ENCODE peak calls at places on chromosomes 13 and 19, in four cellular contexts. One of them, this sample, is unnamed.

GRCh38 chr13:113972451-113973217 is 1.2 kb downstream of the C13orf46 start:
- DNase-seq in BE2C: peak
- DNase-seq in tibial nerve: no peak
- DNase-seq in IMR-90: peak
- DNase-seq in this sample: peak

GRCh38 chr13:20231839-20232555 is at the start of gene GJB6:
- DNase-seq in BE2C: no peak
- DNase-seq in tibial nerve: no peak
- DNase-seq in IMR-90: no peak
- DNase-seq in this sample: no peak

GRCh38 chr19:12198136-12198535 is 35.2 kb downstream of the ZNF136 start:
- DNase-seq in BE2C: no peak
- DNase-seq in tibial nerve: no peak
- DNase-seq in IMR-90: no peak
- DNase-seq in this sample: no peak

GRCh38 chr19:52494518-52494917 is 33.0 kb upstream of the ZNF808 start:
- DNase-seq in BE2C: no peak
- DNase-seq in tibial nerve: no peak
- DNase-seq in IMR-90: peak
- DNase-seq in this sample: no peak

GRCh38 chr13:65926750-65927171 is 1303.4 kb downstream of the PCDH9 start:
- DNase-seq in BE2C: peak
- DNase-seq in tibial nerve: no peak
- DNase-seq in IMR-90: no peak
- DNase-seq in this sample: peak

GRCh38 chr19:47429140-47429793 is 9.9 kb upstream of the MEIS3 start:
- DNase-seq in BE2C: no peak
- DNase-seq in tibial nerve: no peak
- DNase-seq in IMR-90: no peak
- DNase-seq in this sample: no peak

GRCh38 chr13:95002126-95002525 is 289.8 kb upstream of the SOX21 start:
- DNase-seq in BE2C: no peak
- DNase-seq in tibial nerve: no peak
- DNase-seq in IMR-90: no peak
- DNase-seq in this sample: no peak

GRCh38 chr13:104414771-104415170 is 1348.6 kb upstream of the SLC10A2 start:
- DNase-seq in BE2C: no peak
- DNase-seq in tibial nerve: no peak
- DNase-seq in IMR-90: no peak
- DNase-seq in this sample: no peak

GRCh38 chr19:49009828-49010227 is 7.1 kb downstream of the LHB start:
- DNase-seq in BE2C: no peak
- DNase-seq in tibial nerve: no peak
- DNase-seq in IMR-90: no peak
- DNase-seq in this sample: no peak

GRCh38 chr13:80562423-80562822 is 221.5 kb upstream of the SPRY2 start:
- DNase-seq in BE2C: no peak
- DNase-seq in tibial nerve: no peak
- DNase-seq in IMR-90: no peak
- DNase-seq in this sample: no peak
- H3K4me3 ChIP-seq in BE2C: no peak
- H3K4me3 ChIP-seq in tibial nerve: no peak
- H3K4me3 ChIP-seq in IMR-90: no peak
- H3K4me3 ChIP-seq in this sample: no peak

GRCh38 chr19:45887311-45887710 is 1.4 kb upstream of the IRF2BP1 start:
- DNase-seq in BE2C: no peak
- DNase-seq in tibial nerve: no peak
- DNase-seq in IMR-90: no peak
- DNase-seq in this sample: no peak
- H3K4me3 ChIP-seq in BE2C: peak
- H3K4me3 ChIP-seq in tibial nerve: peak
- H3K4me3 ChIP-seq in IMR-90: peak
- H3K4me3 ChIP-seq in this sample: peak

GRCh38 chr13:93201992-93202558 is 24.5 kb upstream of the GPC6 start:
- DNase-seq in BE2C: no peak
- DNase-seq in tibial nerve: no peak
- DNase-seq in IMR-90: no peak
- DNase-seq in this sample: no peak
- H3K4me3 ChIP-seq in BE2C: no peak
- H3K4me3 ChIP-seq in tibial nerve: no peak
- H3K4me3 ChIP-seq in IMR-90: no peak
- H3K4me3 ChIP-seq in this sample: no peak

DNA sequence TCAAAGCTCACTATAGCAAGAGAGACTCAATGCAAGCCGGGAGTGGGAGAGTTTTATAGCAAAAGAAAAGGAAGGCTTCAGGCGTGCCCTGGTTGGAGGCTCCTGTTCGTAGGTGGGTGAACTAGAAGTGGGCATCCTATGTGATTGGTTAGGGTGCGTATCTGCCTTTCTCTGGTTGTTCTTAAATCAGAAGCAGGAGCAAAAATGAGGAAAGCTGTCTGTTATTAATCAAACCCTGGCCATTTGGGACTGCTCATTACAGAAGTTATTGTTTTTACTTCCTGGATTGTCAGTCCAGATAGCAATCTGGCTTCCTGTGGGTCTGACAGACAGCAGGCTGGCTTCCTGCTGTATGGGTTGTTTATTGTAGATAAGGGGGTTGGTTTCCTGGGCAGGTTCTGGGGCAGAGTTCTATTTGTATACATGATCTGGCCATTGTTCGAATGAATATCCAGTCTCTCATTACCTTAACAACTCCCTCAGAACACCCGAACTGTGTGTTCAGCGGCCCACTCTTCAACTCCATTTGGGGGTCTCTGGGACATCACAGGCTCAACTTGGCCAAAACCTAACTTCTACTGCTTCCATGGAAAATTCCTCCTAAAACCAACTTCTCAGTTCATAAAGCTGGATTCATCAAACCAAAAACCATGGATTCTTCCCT is 1.6 kb downstream of the ZNF792 start:
- DNase-seq in BE2C: peak
- DNase-seq in tibial nerve: no peak
- DNase-seq in IMR-90: peak
- DNase-seq in this sample: no peak
- H3K4me3 ChIP-seq in BE2C: peak
- H3K4me3 ChIP-seq in tibial nerve: peak
- H3K4me3 ChIP-seq in IMR-90: peak
- H3K4me3 ChIP-seq in this sample: peak

DNA sequence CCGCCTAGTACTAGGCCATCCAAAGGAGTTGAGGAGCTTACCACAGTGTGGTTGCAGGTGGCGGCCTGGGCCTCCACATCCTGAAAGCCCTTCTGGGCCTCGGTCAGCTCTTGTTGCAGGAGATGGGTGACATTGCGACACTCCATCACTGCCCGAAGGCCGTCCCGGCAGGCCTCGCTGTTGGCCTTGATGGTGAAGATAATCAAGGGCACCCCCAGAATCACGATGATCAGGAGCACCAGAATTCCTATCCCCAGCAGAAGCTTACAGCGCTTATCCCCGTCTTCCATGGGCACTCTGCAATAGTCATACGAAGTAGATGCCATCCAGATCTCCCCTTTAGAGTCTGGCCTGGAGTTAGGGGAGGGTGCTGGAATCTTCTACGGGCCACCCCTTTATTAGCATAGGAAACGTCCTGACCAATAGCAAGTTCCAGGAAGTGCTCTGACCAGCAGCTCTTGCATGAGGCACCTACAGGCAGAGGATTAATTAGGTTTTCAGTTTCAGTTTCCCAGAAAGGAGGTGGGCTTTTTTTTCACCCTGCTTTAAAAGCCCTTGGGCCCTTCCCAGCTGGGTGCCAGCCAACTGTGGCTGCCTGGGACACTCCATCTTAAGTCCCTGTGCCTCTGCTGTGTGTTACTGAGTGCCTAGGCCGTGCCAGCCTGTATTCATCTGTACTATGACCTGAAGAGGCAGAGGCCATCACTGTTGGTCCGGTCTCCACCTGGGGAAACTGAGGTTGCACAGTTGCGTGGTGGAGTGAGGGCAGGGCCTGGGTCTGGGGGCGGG is at the start of gene BST2:
- DNase-seq in BE2C: peak
- DNase-seq in tibial nerve: peak
- DNase-seq in IMR-90: peak
- DNase-seq in this sample: peak
- H3K4me3 ChIP-seq in BE2C: no peak
- H3K4me3 ChIP-seq in tibial nerve: peak
- H3K4me3 ChIP-seq in IMR-90: no peak
- H3K4me3 ChIP-seq in this sample: peak

DNA sequence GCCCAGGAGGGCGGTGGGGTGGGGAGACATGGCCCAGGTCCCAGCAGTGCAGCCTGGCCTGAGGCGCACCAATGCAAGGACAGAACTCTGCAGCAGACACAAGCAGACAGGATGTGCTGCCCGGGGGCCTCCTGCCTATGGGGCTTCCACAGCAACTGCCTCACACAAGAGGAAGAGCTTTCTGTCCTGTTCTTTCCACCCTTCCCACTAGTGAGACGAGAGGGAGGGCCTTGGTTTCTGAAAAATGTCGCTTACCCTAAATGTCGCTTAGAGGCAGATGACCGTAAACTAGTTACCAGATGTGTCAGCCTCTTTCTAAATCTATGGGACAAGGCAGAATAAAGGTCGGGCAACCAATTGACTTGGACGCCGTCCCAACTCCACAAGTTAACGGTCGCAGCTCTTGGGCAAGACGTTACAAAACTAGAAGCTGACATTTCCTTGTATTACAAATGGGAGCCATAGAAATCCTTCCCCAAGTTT is at the start of gene LAIR1:
- DNase-seq in BE2C: no peak
- DNase-seq in tibial nerve: peak
- DNase-seq in IMR-90: no peak
- DNase-seq in this sample: peak
- H3K4me3 ChIP-seq in BE2C: no peak
- H3K4me3 ChIP-seq in tibial nerve: peak
- H3K4me3 ChIP-seq in IMR-90: no peak
- H3K4me3 ChIP-seq in this sample: peak

GRCh38 chr19:45646345-45646698 is 7.1 kb upstream of the EML2 start:
- DNase-seq in BE2C: no peak
- DNase-seq in tibial nerve: no peak
- DNase-seq in IMR-90: no peak
- DNase-seq in this sample: no peak
- H3K4me3 ChIP-seq in BE2C: peak
- H3K4me3 ChIP-seq in tibial nerve: peak
- H3K4me3 ChIP-seq in IMR-90: peak
- H3K4me3 ChIP-seq in this sample: peak

DNA sequence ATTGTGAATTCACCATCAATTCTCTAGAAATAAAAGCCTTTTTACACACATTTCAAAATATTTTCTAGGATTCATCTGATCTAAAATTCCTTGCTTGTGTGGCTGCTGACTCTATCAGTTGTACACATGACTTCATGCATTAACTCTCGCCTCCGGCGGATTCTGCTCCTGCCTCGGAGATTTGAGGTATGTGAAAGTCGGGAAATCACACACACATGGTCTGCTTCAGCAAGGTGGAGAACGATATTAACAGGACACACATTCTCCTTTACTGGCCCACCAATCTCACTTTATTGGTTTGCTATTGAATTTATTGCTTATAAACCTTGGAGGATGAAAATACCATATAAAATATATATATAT is 855.7 kb downstream of the SLITRK5 start:
- DNase-seq in BE2C: no peak
- DNase-seq in tibial nerve: no peak
- DNase-seq in IMR-90: no peak
- DNase-seq in this sample: no peak
- H3K4me3 ChIP-seq in BE2C: no peak
- H3K4me3 ChIP-seq in tibial nerve: no peak
- H3K4me3 ChIP-seq in IMR-90: no peak
- H3K4me3 ChIP-seq in this sample: no peak

GRCh38 chr13:24181991-24182702 is 21.6 kb downstream of the SPATA13 start:
- DNase-seq in BE2C: no peak
- DNase-seq in tibial nerve: no peak
- DNase-seq in IMR-90: no peak
- DNase-seq in this sample: no peak

GRCh38 chr13:24184855-24185254 is 24.3 kb downstream of the SPATA13 start:
- DNase-seq in BE2C: no peak
- DNase-seq in tibial nerve: no peak
- DNase-seq in IMR-90: no peak
- DNase-seq in this sample: no peak

GRCh38 chr13:24182703-24183081 is 22.2 kb downstream of the SPATA13 start:
- DNase-seq in BE2C: no peak
- DNase-seq in tibial nerve: no peak
- DNase-seq in IMR-90: no peak
- DNase-seq in this sample: no peak

GRCh38 chr13:24184265-24184841 is 23.8 kb downstream of the SPATA13 start:
- DNase-seq in BE2C: no peak
- DNase-seq in tibial nerve: no peak
- DNase-seq in IMR-90: no peak
- DNase-seq in this sample: no peak

DNA sequence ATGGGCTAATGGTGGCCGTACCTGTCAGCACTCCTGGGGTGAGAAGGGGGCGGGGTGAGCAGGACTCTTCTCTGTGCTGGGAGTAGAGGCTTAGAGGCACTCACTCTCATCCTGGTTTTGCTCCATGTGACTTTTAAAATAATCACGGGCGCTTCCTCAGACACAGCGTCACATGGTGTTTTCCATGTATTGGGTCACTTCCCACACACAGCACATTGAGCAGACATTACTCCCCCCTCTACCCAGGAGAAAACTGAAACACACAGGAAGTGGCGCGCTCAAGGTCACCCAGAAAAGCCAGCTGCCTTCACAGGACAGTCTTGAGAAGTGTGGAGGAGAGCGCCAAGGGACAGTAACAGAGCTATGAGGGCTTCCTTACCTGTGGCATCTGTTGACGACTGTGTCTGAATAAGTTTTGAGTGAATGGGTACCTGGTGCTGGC is 23.2 kb downstream of the SPATA13 start:
- DNase-seq in BE2C: no peak
- DNase-seq in tibial nerve: no peak
- DNase-seq in IMR-90: no peak
- DNase-seq in this sample: no peak
- H3K4me3 ChIP-seq in BE2C: no peak
- H3K4me3 ChIP-seq in tibial nerve: no peak
- H3K4me3 ChIP-seq in IMR-90: no peak
- H3K4me3 ChIP-seq in this sample: no peak